ENCODE peak calls at places on chromosome 1, in seven cellular contexts. One of them, this sample, is unnamed.

GRCh38 chr1:236948381-236948780 is 55.9 kb downstream of the MT1HL1 start:
- DNase-seq in brain microvascular endothelial cell: no peak
- DNase-seq in aorta: no peak
- DNase-seq in islet precursor cell: no peak
- DNase-seq in BE2C: no peak
- DNase-seq in hypothalamus: no peak
- DNase-seq in activated gamma-delta T cell: no peak
- DNase-seq in this sample: no peak

GRCh38 chr1:24133819-24134218 is 9.1 kb downstream of the IL22RA1 start:
- DNase-seq in brain microvascular endothelial cell: no peak
- DNase-seq in aorta: no peak
- DNase-seq in islet precursor cell: no peak
- DNase-seq in BE2C: no peak
- DNase-seq in hypothalamus: no peak
- DNase-seq in activated gamma-delta T cell: no peak
- DNase-seq in this sample: no peak

GRCh38 chr1:98920441-98921110 is 84.1 kb downstream of the PLPPR5 start:
- DNase-seq in brain microvascular endothelial cell: peak
- DNase-seq in aorta: no peak
- DNase-seq in islet precursor cell: no peak
- DNase-seq in BE2C: no peak
- DNase-seq in hypothalamus: no peak
- DNase-seq in activated gamma-delta T cell: no peak
- DNase-seq in this sample: no peak

GRCh38 chr1:85397490-85398044 is 67.4 kb downstream of the DDAH1 start:
- DNase-seq in brain microvascular endothelial cell: no peak
- DNase-seq in aorta: no peak
- DNase-seq in islet precursor cell: no peak
- DNase-seq in BE2C: no peak
- DNase-seq in hypothalamus: no peak
- DNase-seq in activated gamma-delta T cell: no peak
- DNase-seq in this sample: peak

GRCh38 chr1:32274646-32275340 is 17.1 kb upstream of the HDAC1 start:
- DNase-seq in brain microvascular endothelial cell: no peak
- DNase-seq in aorta: no peak
- DNase-seq in islet precursor cell: no peak
- DNase-seq in BE2C: no peak
- DNase-seq in hypothalamus: no peak
- DNase-seq in activated gamma-delta T cell: no peak
- DNase-seq in this sample: no peak

GRCh38 chr1:166947398-166948043 is 27.8 kb downstream of the ILDR2 start:
- DNase-seq in brain microvascular endothelial cell: peak
- DNase-seq in aorta: peak
- DNase-seq in islet precursor cell: peak
- DNase-seq in BE2C: peak
- DNase-seq in hypothalamus: peak
- DNase-seq in activated gamma-delta T cell: no peak
- DNase-seq in this sample: no peak

GRCh38 chr1:31831397-31832378 is 15.9 kb upstream of the SPOCD1 start:
- DNase-seq in brain microvascular endothelial cell: peak
- DNase-seq in aorta: no peak
- DNase-seq in islet precursor cell: no peak
- DNase-seq in BE2C: no peak
- DNase-seq in hypothalamus: no peak
- DNase-seq in activated gamma-delta T cell: no peak
- DNase-seq in this sample: no peak

GRCh38 chr1:77832889-77833288 is 53.4 kb downstream of the MIGA1 start:
- DNase-seq in brain microvascular endothelial cell: peak
- DNase-seq in aorta: no peak
- DNase-seq in islet precursor cell: no peak
- DNase-seq in BE2C: no peak
- DNase-seq in hypothalamus: no peak
- DNase-seq in activated gamma-delta T cell: no peak
- DNase-seq in this sample: no peak

GRCh38 chr1:239237912-239238311 is 148.5 kb upstream of the CHRM3 start:
- DNase-seq in brain microvascular endothelial cell: no peak
- DNase-seq in aorta: no peak
- DNase-seq in islet precursor cell: no peak
- DNase-seq in BE2C: peak
- DNase-seq in hypothalamus: no peak
- DNase-seq in activated gamma-delta T cell: no peak
- DNase-seq in this sample: peak

GRCh38 chr1:13930151-13930550 is 230.2 kb downstream of the PRDM2 start:
- DNase-seq in brain microvascular endothelial cell: no peak
- DNase-seq in aorta: no peak
- DNase-seq in islet precursor cell: peak
- DNase-seq in BE2C: no peak
- DNase-seq in hypothalamus: no peak
- DNase-seq in activated gamma-delta T cell: no peak
- DNase-seq in this sample: peak

GRCh38 chr1:186187601-186188000 is 187.5 kb downstream of the TPR start:
- DNase-seq in brain microvascular endothelial cell: no peak
- DNase-seq in aorta: no peak
- DNase-seq in islet precursor cell: no peak
- DNase-seq in BE2C: no peak
- DNase-seq in hypothalamus: no peak
- DNase-seq in activated gamma-delta T cell: no peak
- DNase-seq in this sample: no peak

GRCh38 chr1:61184035-61184713 is 101.8 kb downstream of the NFIA start:
- DNase-seq in brain microvascular endothelial cell: peak
- DNase-seq in aorta: peak
- DNase-seq in islet precursor cell: no peak
- DNase-seq in BE2C: peak
- DNase-seq in hypothalamus: peak
- DNase-seq in activated gamma-delta T cell: no peak
- DNase-seq in this sample: no peak

GRCh38 chr1:44862829-44863406 is 19.9 kb upstream of the PTCH2 start:
- DNase-seq in brain microvascular endothelial cell: peak
- DNase-seq in aorta: no peak
- DNase-seq in islet precursor cell: no peak
- DNase-seq in BE2C: no peak
- DNase-seq in hypothalamus: no peak
- DNase-seq in activated gamma-delta T cell: no peak
- DNase-seq in this sample: peak

GRCh38 chr1:45198185-45198584 is 8.2 kb downstream of the ZSWIM5 start:
- DNase-seq in brain microvascular endothelial cell: no peak
- DNase-seq in aorta: no peak
- DNase-seq in islet precursor cell: no peak
- DNase-seq in BE2C: no peak
- DNase-seq in hypothalamus: no peak
- DNase-seq in activated gamma-delta T cell: no peak
- DNase-seq in this sample: no peak

GRCh38 chr1:6003568-6004411 is 11.6 kb upstream of the NPHP4 start:
- DNase-seq in brain microvascular endothelial cell: no peak
- DNase-seq in aorta: peak
- DNase-seq in islet precursor cell: no peak
- DNase-seq in BE2C: peak
- DNase-seq in hypothalamus: no peak
- DNase-seq in activated gamma-delta T cell: no peak
- DNase-seq in this sample: peak

GRCh38 chr1:98331232-98331631 is 330.3 kb upstream of the SNX7 start:
- DNase-seq in brain microvascular endothelial cell: peak
- DNase-seq in aorta: no peak
- DNase-seq in islet precursor cell: no peak
- DNase-seq in BE2C: no peak
- DNase-seq in hypothalamus: no peak
- DNase-seq in activated gamma-delta T cell: no peak
- DNase-seq in this sample: no peak

GRCh38 chr1:88867743-88868521 is 23.4 kb downstream of the GTF2B start:
- DNase-seq in brain microvascular endothelial cell: peak
- DNase-seq in aorta: no peak
- DNase-seq in islet precursor cell: no peak
- DNase-seq in BE2C: no peak
- DNase-seq in hypothalamus: no peak
- DNase-seq in activated gamma-delta T cell: no peak
- DNase-seq in this sample: no peak

GRCh38 chr1:50829010-50829958 is 130.8 kb downstream of the FAF1 start:
- DNase-seq in brain microvascular endothelial cell: no peak
- DNase-seq in aorta: no peak
- DNase-seq in islet precursor cell: no peak
- DNase-seq in BE2C: no peak
- DNase-seq in hypothalamus: no peak
- DNase-seq in activated gamma-delta T cell: no peak
- DNase-seq in this sample: no peak

GRCh38 chr1:63643926-63644325 is 50.7 kb downstream of the PGM1 start:
- DNase-seq in brain microvascular endothelial cell: no peak
- DNase-seq in aorta: no peak
- DNase-seq in islet precursor cell: peak
- DNase-seq in BE2C: no peak
- DNase-seq in hypothalamus: no peak
- DNase-seq in activated gamma-delta T cell: no peak
- DNase-seq in this sample: no peak

GRCh38 chr1:157404614-157405013 is 147.7 kb downstream of the FCRL5 start:
- DNase-seq in brain microvascular endothelial cell: no peak
- DNase-seq in aorta: no peak
- DNase-seq in islet precursor cell: no peak
- DNase-seq in BE2C: no peak
- DNase-seq in hypothalamus: no peak
- DNase-seq in activated gamma-delta T cell: no peak
- DNase-seq in this sample: no peak

GRCh38 chr1:221268295-221268694 is 389.1 kb downstream of the HLX start:
- DNase-seq in brain microvascular endothelial cell: peak
- DNase-seq in aorta: no peak
- DNase-seq in islet precursor cell: no peak
- DNase-seq in BE2C: no peak
- DNase-seq in hypothalamus: no peak
- DNase-seq in activated gamma-delta T cell: no peak
- DNase-seq in this sample: no peak

This sample was measured in WERI-Rb-1.